ENCODE peak calls at places on chromosome 21, in six cellular contexts. X is hepatic stellate cell; V is stimulated activated naive CD8-positive, alpha-beta T cell treated with anti-CD3 and anti-CD28 coated beads, Interleukin-15, amount 100 ng/mL, for 72 hours; C is progenitor cell of endocrine pancreas; D is heart left ventricle; I is GM03348. Q is an unnamed sample.

GRCh38 chr21:42650441-42651421 is 2.7 kb upstream of the PDE9A start:
- DNase-seq in C (no peak), D (peak), I (no peak), X (no peak), V (no peak), Q (no peak)

GRCh38 chr21:46431884-46432488 is 26.7 kb upstream of the DIP2A start:
- DNase-seq in C (no peak), X (no peak), I (no peak), V (no peak), D (peak), Q (no peak)

GRCh38 chr21:46667191-46667734 is 31.8 kb downstream of the PRMT2 start:
- DNase-seq in X (peak), I (peak), C (no peak), V (peak), D (no peak), Q (peak)

GRCh38 chr21:41507521-41508414 is at the start of gene TMPRSS2:
- DNase-seq in V (no peak), I (no peak), C (peak), X (no peak), D (no peak), Q (no peak)

GRCh38 chr21:15617968-15618367 is 111.8 kb upstream of the USP25 start:
- DNase-seq in V (no peak), C (no peak), D (no peak), X (peak), I (peak), Q (peak)

GRCh38 chr21:46374761-46375389 is 50.9 kb downstream of the PCNT start:
- DNase-seq in X (no peak), V (no peak), D (no peak), I (no peak), C (no peak), Q (no peak)

GRCh38 chr21:40837456-40837855 is 9.5 kb downstream of the DSCAM start:
- DNase-seq in X (no peak), V (no peak), C (no peak), D (no peak), I (no peak), Q (no peak)

GRCh38 chr21:44085491-44086321 is 21.5 kb upstream of the PWP2 start:
- DNase-seq in I (no peak), X (no peak), C (no peak), V (no peak), D (no peak), Q (no peak)

GRCh38 chr21:32916522-32917099 is 109.1 kb upstream of the OLIG2 start:
- DNase-seq in I (no peak), V (no peak), C (no peak), D (no peak), X (no peak), Q (no peak)

GRCh38 chr21:32392299-32392879 is 423 bp downstream of the URB1 start:
- DNase-seq in X (no peak), V (no peak), I (no peak), D (no peak), C (no peak), Q (no peak)

Q was measured in HTR-8/SVneo.